ENCODE peak calls at places on chromosomes 13 and 19, in nine cellular contexts. H is NCI-H69; X is globus pallidus; U is brain pericyte; B is breast epithelium; A is right cardiac atrium; T is T-helper 2 cell; N is HCT116; R is stimulated activated CD4-positive, alpha-beta T cell treated with anti-CD3 and anti-CD28 coated beads, Interleukin-2, amount 100 ng/mL, for 48 hours. D is an unnamed sample.
A peak's percentile ranks its signal among the peaks of the same experiment; 100 is the strongest.

GRCh38 chr19:14091086-14091884 is 734 bp upstream of the SAMD1 start:
- DNase-seq in T (no peak), U (no peak), N (no peak), X (no peak), H (peak; percentile 78), B (no peak), R (peak; percentile 63), A (no peak), D (peak; percentile 87)

GRCh38 chr13:27917121-27917947 is 2.5 kb upstream of the PDX1 start:
- DNase-seq in X (no peak), N (no peak), U (no peak), R (no peak), B (no peak), A (no peak), H (peak; percentile 11), T (no peak), D (no peak)

GRCh38 chr19:18698321-18699167 is 15.1 kb downstream of the CRTC1 start:
- DNase-seq in B (no peak), A (no peak), H (peak; percentile 89), U (no peak), X (no peak), T (no peak), N (no peak), R (no peak), D (no peak)

GRCh38 chr19:12784871-12785430 is 6.3 kb upstream of the JUNB start:
- DNase-seq in R (no peak), A (no peak), N (no peak), U (no peak), H (peak; percentile 46), B (no peak), T (no peak), X (no peak), D (peak; percentile 55)

GRCh38 chr19:4301590-4302237 is 475 bp downstream of the TMIGD2 start:
- DNase-seq in H (no peak), N (no peak), U (no peak), B (no peak), T (no peak), A (no peak), R (no peak), X (no peak), D (no peak)

GRCh38 chr13:57631607-57632275 is at the start of gene PCDH17:
- DNase-seq in U (no peak), B (peak; percentile 50), X (peak; percentile 83), N (no peak), H (peak; percentile 70), A (peak; percentile 59), R (peak; percentile 0), T (no peak), D (no peak)

GRCh38 chr19:610071-610800 is 20.6 kb downstream of the HCN2 start:
- DNase-seq in B (no peak), A (no peak), X (no peak), H (peak; percentile 44), U (no peak), R (peak; percentile 27), N (no peak), T (no peak), D (peak; percentile 54)

GRCh38 chr19:35100588-35101533 is 14.8 kb upstream of the FXYD3 start:
- DNase-seq in N (no peak), A (no peak), R (no peak), X (no peak), H (no peak), U (no peak), B (no peak), T (no peak), D (no peak)

GRCh38 chr19:57171551-57172081 is 4.3 kb upstream of the DUXA start:
- DNase-seq in U (no peak), A (peak; percentile 83), T (no peak), X (peak; percentile 40), N (no peak), H (peak; percentile 54), B (no peak), R (no peak), D (no peak)

GRCh38 chr19:47362321-47362720 is 13.2 kb downstream of the DHX34 start:
- DNase-seq in N (no peak), B (no peak), T (no peak), H (no peak), A (no peak), U (no peak), R (no peak), X (no peak), D (no peak)

GRCh38 chr13:33918199-33918932 is 100.4 kb downstream of the RFC3 start:
- DNase-seq in R (no peak), T (no peak), U (no peak), A (peak; percentile 45), H (peak; percentile 14), X (no peak), B (no peak), N (no peak), D (no peak)

GRCh38 chr13:102028846-102029245 is 373.0 kb downstream of the FGF14 start:
- DNase-seq in N (no peak), X (no peak), A (no peak), R (no peak), U (no peak), B (no peak), H (peak; percentile 54), T (no peak), D (no peak)

GRCh38 chr19:56538761-56539263 is at the start of gene ZFP28:
- DNase-seq in B (no peak), X (no peak), U (no peak), H (peak; percentile 96), R (peak; percentile 63), N (no peak), A (peak; percentile 95), T (peak; percentile 33), D (no peak)

GRCh38 chr19:16886305-16886880 is 2.4 kb upstream of the F2RL3 start:
- DNase-seq in R (no peak), U (no peak), H (no peak), A (peak; percentile 86), T (no peak), X (no peak), B (no peak), N (no peak), D (no peak)

GRCh38 chr13:31051999-31052398 is 109.7 kb downstream of the HSPH1 start:
- DNase-seq in X (no peak), R (no peak), T (no peak), H (peak; percentile 25), A (no peak), N (peak; percentile 28), B (no peak), U (no peak), D (no peak)

GRCh38 chr13:32887617-32888016 is 128.6 kb upstream of the KL start:
- DNase-seq in N (no peak), T (no peak), X (no peak), R (no peak), U (no peak), B (no peak), H (peak; percentile 31), A (no peak), D (no peak)

GRCh38 chr19:45467456-45468158 is at the start of gene FOSB:
- DNase-seq in X (peak; percentile 96), T (peak; percentile 90), B (peak; percentile 97), A (peak; percentile 97), N (peak; percentile 91), U (peak; percentile 70), H (peak; percentile 98), R (peak; percentile 90), D (peak; percentile 97)

GRCh38 chr13:31172535-31172934 is 10.8 kb upstream of the HSPH1 start:
- DNase-seq in H (no peak), B (no peak), N (peak; percentile 31), X (no peak), R (no peak), U (no peak), T (no peak), A (no peak), D (no peak)

GRCh38 chr13:40668335-40668734 is 1.9 kb upstream of the FOXO1 start:
- DNase-seq in A (peak; percentile 72), T (no peak), U (no peak), R (no peak), H (no peak), B (no peak), N (no peak), X (no peak), D (peak; percentile 15)

GRCh38 chr19:44548736-44549135 is 19.3 kb upstream of the CEACAM20 start:
- DNase-seq in B (no peak), T (no peak), A (no peak), N (no peak), X (no peak), R (no peak), U (no peak), H (no peak), D (no peak)

GRCh38 chr13:47218611-47219010 is 321.8 kb upstream of the HTR2A start:
- DNase-seq in A (no peak), N (no peak), T (no peak), R (no peak), U (no peak), B (no peak), H (no peak), X (no peak), D (no peak)

GRCh38 chr13:24068472-24068871 is 92.0 kb upstream of the SPATA13 start:
- DNase-seq in B (no peak), H (no peak), U (no peak), T (no peak), A (no peak), N (no peak), X (no peak), R (no peak), D (no peak)

GRCh38 chr19:2970201-2970838 is 7.0 kb upstream of the TLE6 start:
- DNase-seq in B (no peak), A (no peak), U (no peak), H (peak; percentile 41), N (no peak), T (no peak), R (no peak), X (no peak), D (no peak)

GRCh38 chr19:42249149-42249750 is 5.7 kb downstream of the ERF start:
- DNase-seq in R (no peak), N (no peak), H (no peak), A (peak; percentile 73), U (no peak), T (no peak), X (no peak), B (no peak), D (no peak)

GRCh38 chr13:98216711-98217110 is 39.6 kb upstream of the RNF113B start:
- DNase-seq in X (no peak), B (no peak), H (peak; percentile 90), N (no peak), R (no peak), T (no peak), A (no peak), U (no peak), D (no peak)

GRCh38 chr13:89165685-89166084 is 1494.5 kb downstream of the SLITRK5 start:
- DNase-seq in H (no peak), U (no peak), R (no peak), N (no peak), A (no peak), X (no peak), T (no peak), B (no peak), D (no peak)

GRCh38 chr19:34386645-34387445 is 17.4 kb upstream of the PDCD2L start:
- DNase-seq in U (no peak), N (no peak), A (no peak), T (no peak), H (no peak), B (no peak), R (no peak), X (no peak), D (no peak)

GRCh38 chr19:43667524-43668405 is 2.2 kb downstream of the PLAUR start:
- DNase-seq in U (no peak), B (no peak), R (no peak), X (no peak), H (peak; percentile 87), A (peak; percentile 73), T (no peak), N (no peak), D (no peak)

GRCh38 chr19:38839816-38840582 is 8.4 kb upstream of the ECH1 start:
- DNase-seq in R (no peak), B (no peak), T (no peak), U (no peak), X (no peak), N (no peak), H (no peak), A (peak; percentile 57), D (no peak)

GRCh38 chr19:58059003-58059671 is at the start of gene ZNF135:
- DNase-seq in X (peak; percentile 90), U (peak; percentile 64), T (no peak), B (peak; percentile 94), N (no peak), R (peak; percentile 48), A (peak; percentile 97), H (no peak), D (no peak)

GRCh38 chr13:93784191-93784590 is 557.6 kb downstream of the GPC6 start:
- DNase-seq in H (no peak), N (no peak), A (no peak), R (no peak), U (no peak), X (no peak), T (no peak), B (no peak), D (no peak)